ENCODE peak calls at places on chromosome 20, in five cellular contexts. Y is mesenchymal stem cell, D is H1, F is neuronal stem cell, K is trophoblast cell. G is an unnamed sample.

GRCh38 chr20:63736893-63737689 is 627 bp downstream of the LIME1 start:
- DNase-seq in Y (no peak), D (peak), F (no peak), K (no peak), G (peak)

GRCh38 chr20:14984768-14985622 is 647.6 kb upstream of the FLRT3 start:
- DNase-seq in Y (no peak), D (no peak), F (no peak), K (no peak), G (no peak)

GRCh38 chr20:57210054-57210910 is 56.2 kb downstream of the BMP7 start:
- DNase-seq in Y (no peak), D (no peak), F (no peak), K (no peak), G (no peak)

GRCh38 chr20:12113468-12114371 is 196.0 kb downstream of the BTBD3 start:
- DNase-seq in Y (peak), D (no peak), F (no peak), K (no peak), G (no peak)

GRCh38 chr20:49646126-49646525 is 67.6 kb downstream of the B4GALT5 start:
- DNase-seq in Y (no peak), D (no peak), F (no peak), K (peak), G (no peak)

GRCh38 chr20:38321959-38322598 is 18.1 kb downstream of the BPI start:
- DNase-seq in Y (peak), D (no peak), F (peak), K (peak), G (peak)

GRCh38 chr20:3729811-3730550 is 2.5 kb upstream of the HSPA12B start:
- DNase-seq in Y (no peak), D (no peak), F (no peak), K (no peak), G (peak)

GRCh38 chr20:4912380-4913142 is 88.7 kb downstream of the SLC23A2 start:
- DNase-seq in Y (no peak), D (no peak), F (no peak), K (no peak), G (peak)

GRCh38 chr20:31260326-31260932 is 3.0 kb downstream of the DEFB115 start:
- DNase-seq in Y (no peak), D (no peak), F (no peak), K (no peak), G (no peak)

GRCh38 chr20:60664106-60664505 is 588.0 kb upstream of the CDH4 start:
- DNase-seq in Y (no peak), D (no peak), F (no peak), K (no peak), G (no peak)

GRCh38 chr20:51860015-51860882 is 57.9 kb upstream of the SALL4 start:
- DNase-seq in Y (peak), D (no peak), F (no peak), K (no peak), G (no peak)

GRCh38 chr20:42095221-42095620 is 477.0 kb upstream of the CHD6 start:
- DNase-seq in Y (no peak), D (no peak), F (no peak), K (no peak), G (no peak)

GRCh38 chr20:58712116-58712822 is 19.7 kb downstream of the NPEPL1 start:
- DNase-seq in Y (no peak), D (peak), F (no peak), K (no peak), G (peak)

GRCh38 chr20:42531675-42531985 is 658.1 kb downstream of the PTPRT start:
- DNase-seq in Y (no peak), D (no peak), F (no peak), K (no peak), G (no peak)

GRCh38 chr20:2139736-2140135 is 38.1 kb downstream of the STK35 start:
- DNase-seq in Y (no peak), D (no peak), F (no peak), K (no peak), G (no peak)
- H3K27ac ChIP-seq in Y (no peak), D (no peak), F (no peak), K (no peak), G (no peak)

GRCh38 chr20:437787-438486 is 24.4 kb downstream of the TBC1D20 start:
- DNase-seq in Y (no peak), D (no peak), F (no peak), K (no peak), G (no peak)
- H3K9ac ChIP-seq in Y (no peak), D (no peak), F (no peak), K (no peak), G (no peak)

GRCh38 chr20:62174021-62174804 is 8.6 kb upstream of the MTG2 start:
- DNase-seq in Y (no peak), D (no peak), F (no peak), K (no peak), G (no peak)

GRCh38 chr20:62174870-62175624 is 7.8 kb upstream of the MTG2 start:
- DNase-seq in Y (no peak), D (no peak), F (no peak), K (no peak), G (no peak)

GRCh38 chr20:62176866-62177265 is 6.0 kb upstream of the MTG2 start:
- DNase-seq in Y (no peak), D (no peak), F (no peak), K (no peak), G (no peak)

GRCh38 chr20:62177307-62177706 is 5.5 kb upstream of the MTG2 start:
- DNase-seq in Y (no peak), D (no peak), F (no peak), K (no peak), G (no peak)

GRCh38 chr20:62175711-62176110 is 7.1 kb upstream of the MTG2 start:
- DNase-seq in Y (no peak), D (no peak), F (no peak), K (no peak), G (no peak)
- H2BK12ac ChIP-seq in Y (no peak), D (no peak), F (no peak), K (no peak), G (no peak)

GRCh38 chr20:46512943-46513844 is at the start of gene ZNF334:
- DNase-seq in Y (peak), D (peak), F (peak), K (peak), G (peak)
- H3K27ac ChIP-seq in Y (peak), D (peak), F (peak), K (peak), G (no peak)

GRCh38 chr20:36093025-36093803 is 61.3 kb upstream of the EPB41L1 start:
- DNase-seq in Y (peak), D (no peak), F (no peak), K (no peak), G (no peak)
- H3K9ac ChIP-seq in Y (peak), D (no peak), F (peak), K (no peak), G (no peak)

GRCh38 chr20:50810842-50811241 is 16.0 kb downstream of the BCAS4 start:
- DNase-seq in Y (no peak), D (no peak), F (no peak), K (no peak), G (no peak)

GRCh38 chr20:50813101-50813643 is 18.3 kb downstream of the BCAS4 start:
- DNase-seq in Y (no peak), D (no peak), F (no peak), K (no peak), G (no peak)

GRCh38 chr20:50813801-50814200 is 18.9 kb downstream of the BCAS4 start:
- DNase-seq in Y (no peak), D (no peak), F (no peak), K (no peak), G (no peak)

GRCh38 chr20:50806126-50806768 is 11.4 kb downstream of the BCAS4 start:
- DNase-seq in Y (no peak), D (no peak), F (no peak), K (no peak), G (no peak)

DNA sequence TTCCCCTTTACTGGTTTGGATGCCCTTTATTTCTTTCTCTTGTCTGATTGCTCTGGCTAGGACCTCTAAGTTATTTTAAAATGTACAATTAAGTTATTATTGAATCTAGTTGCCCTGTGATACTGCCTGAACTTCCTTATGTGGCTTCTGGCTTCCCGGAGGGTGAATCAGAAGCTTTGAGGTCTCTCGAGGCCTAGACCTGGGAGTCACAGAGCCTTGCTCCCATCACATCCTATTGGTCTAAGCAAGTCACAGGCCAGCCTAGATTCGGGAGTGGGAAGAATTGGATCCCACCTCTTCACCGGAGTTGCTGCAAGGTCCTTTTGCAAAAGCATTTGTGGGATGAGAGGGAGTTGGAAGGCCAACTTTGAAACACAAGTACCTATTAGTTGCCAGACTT is 15.2 kb downstream of the BCAS4 start:
- DNase-seq in Y (no peak), D (no peak), F (no peak), K (no peak), G (no peak)
- H2BK12ac ChIP-seq in Y (no peak), D (no peak), F (no peak), K (no peak), G (no peak)

G was measured in H9.